ENCODE peak calls at places on chromosomes 2 and 18, in eight cellular contexts. J is aorta; L is tibial artery; A is CD4-positive, CD25-positive, alpha-beta regulatory T cell; X is lower lobe of right lung; F is uterus; S is right cardiac atrium; N is stomach. H is an unnamed sample.

GRCh38 chr18:55575949-55576348 is 12.0 kb downstream of the TCF4 start:
- DNase-seq in J (no peak), L (no peak), A (no peak), X (no peak), F (no peak), S (no peak), N (no peak), H (peak; percentile 12)

GRCh38 chr2:240916571-240917008 is 10.5 kb downstream of the CROCC2 start:
- DNase-seq in J (peak; percentile 91), L (peak; percentile 89), A (no peak), X (peak; percentile 52), F (peak; percentile 71), S (peak; percentile 91), N (no peak), H (no peak)

GRCh38 chr2:38146302-38146916 is 70.5 kb upstream of the CYP1B1 start:
- DNase-seq in J (peak; percentile 79), L (peak; percentile 70), A (no peak), X (peak; percentile 59), F (peak; percentile 59), S (peak; percentile 51), N (no peak), H (peak; percentile 80)

GRCh38 chr2:116988303-116988702 is 826.2 kb upstream of the DDX18 start:
- DNase-seq in J (no peak), L (no peak), A (no peak), X (no peak), F (no peak), S (no peak), N (no peak), H (no peak)

GRCh38 chr2:234128606-234129005 is 78.1 kb downstream of the SPP2 start:
- DNase-seq in J (no peak), L (no peak), A (no peak), X (no peak), F (no peak), S (no peak), N (no peak), H (no peak)

GRCh38 chr2:10265328-10266132 is 37.2 kb upstream of the HPCAL1 start:
- DNase-seq in J (peak; percentile 70), L (peak; percentile 67), A (no peak), X (peak; percentile 41), F (peak; percentile 11), S (no peak), N (peak; percentile 31), H (no peak)

GRCh38 chr2:65349863-65350262 is 82.5 kb downstream of the SPRED2 start:
- DNase-seq in J (peak; percentile 83), L (no peak), A (no peak), X (peak; percentile 52), F (peak; percentile 48), S (peak; percentile 63), N (peak; percentile 69), H (no peak)

GRCh38 chr2:152434395-152435182 is 99.6 kb downstream of the FMNL2 start:
- DNase-seq in J (no peak), L (no peak), A (no peak), X (no peak), F (no peak), S (no peak), N (no peak), H (no peak)

GRCh38 chr2:196131949-196132925 is 39.1 kb downstream of the STK17B start:
- DNase-seq in J (no peak), L (no peak), A (no peak), X (no peak), F (no peak), S (no peak), N (no peak), H (peak; percentile 39)

GRCh38 chr2:95179451-95179850 is 13.8 kb downstream of the ZNF2 start:
- DNase-seq in J (no peak), L (no peak), A (no peak), X (no peak), F (no peak), S (peak; percentile 33), N (peak; percentile 35), H (no peak)

GRCh38 chr2:26731714-26732113 is 32.4 kb upstream of the SLC35F6 start:
- DNase-seq in J (no peak), L (no peak), A (no peak), X (no peak), F (no peak), S (no peak), N (no peak), H (no peak)

GRCh38 chr2:168758970-168759820 is 43.2 kb upstream of the NOSTRIN start:
- DNase-seq in J (no peak), L (no peak), A (no peak), X (no peak), F (no peak), S (no peak), N (no peak), H (peak; percentile 58)

GRCh38 chr2:96485350-96485749 is 19.8 kb downstream of the NEURL3 start:
- DNase-seq in J (no peak), L (no peak), A (no peak), X (no peak), F (no peak), S (no peak), N (no peak), H (no peak)

GRCh38 chr18:74862094-74862493 is 264.4 kb downstream of the ZNF407 start:
- DNase-seq in J (no peak), L (no peak), A (no peak), X (no peak), F (no peak), S (no peak), N (no peak), H (no peak)

GRCh38 chr2:241204490-241204889 is 16.0 kb downstream of the ANO7 start:
- DNase-seq in J (no peak), L (no peak), A (no peak), X (no peak), F (no peak), S (no peak), N (no peak), H (no peak)

GRCh38 chr2:165778653-165779451 is 15.2 kb downstream of the GALNT3 start:
- DNase-seq in J (no peak), L (no peak), A (no peak), X (no peak), F (no peak), S (no peak), N (no peak), H (peak; percentile 44)

GRCh38 chr18:51813740-51814139 is 526.3 kb upstream of the DCC start:
- DNase-seq in J (no peak), L (no peak), A (no peak), X (no peak), F (no peak), S (no peak), N (no peak), H (no peak)

GRCh38 chr18:76490040-76490439 is 5.0 kb downstream of the ZNF516 start:
- DNase-seq in J (no peak), L (no peak), A (no peak), X (no peak), F (no peak), S (no peak), N (no peak), H (no peak)

GRCh38 chr18:76488190-76488589 is 6.9 kb downstream of the ZNF516 start:
- DNase-seq in J (no peak), L (peak; percentile 61), A (no peak), X (no peak), F (peak; percentile 43), S (no peak), N (no peak), H (no peak)

GRCh38 chr18:76487782-76488181 is 7.3 kb downstream of the ZNF516 start:
- DNase-seq in J (no peak), L (peak; percentile 42), A (no peak), X (no peak), F (no peak), S (no peak), N (no peak), H (no peak)

GRCh38 chr18:76490701-76491171 is 4.3 kb downstream of the ZNF516 start:
- DNase-seq in J (peak; percentile 82), L (no peak), A (peak; percentile 28), X (peak; percentile 81), F (peak; percentile 54), S (no peak), N (peak; percentile 76), H (peak; percentile 58)

DNA sequence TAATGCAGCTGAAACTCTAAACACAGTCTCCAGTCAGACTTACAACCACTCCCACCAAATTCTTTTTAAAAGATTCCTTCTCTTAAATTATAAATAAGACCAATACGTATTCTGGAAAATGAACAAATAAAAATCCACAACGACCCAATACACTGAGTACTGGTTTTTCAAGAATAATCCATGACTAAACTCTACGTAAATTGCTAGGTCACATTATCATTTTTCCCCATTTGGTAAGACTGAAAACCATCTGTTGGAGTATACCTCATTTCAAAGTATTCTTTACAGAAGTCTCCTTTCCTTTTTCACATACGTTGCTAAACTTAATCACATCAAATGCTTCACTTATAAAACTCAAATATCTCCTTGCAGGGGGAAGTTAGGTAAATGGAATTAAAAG is 6.0 kb downstream of the ZNF516 start:
- DNase-seq in J (no peak), L (no peak), A (no peak), X (no peak), F (no peak), S (no peak), N (no peak), H (no peak)
- H3K4me3 ChIP-seq in J (no peak overlapping the region), L (no peak overlapping the region), A (no peak overlapping the region), X (no peak overlapping the region), F (peak overlapping the region; percentile 10), S (no peak overlapping the region), N (no peak overlapping the region), H (no peak overlapping the region)

GRCh38 chr2:71456617-71457016 is 3.3 kb downstream of the DYSF start:
- DNase-seq in J (no peak), L (no peak), A (no peak), X (no peak), F (no peak), S (no peak), N (no peak), H (no peak)
- H3K4me3 ChIP-seq in J (no peak overlapping the region), L (no peak overlapping the region), A (no peak overlapping the region), X (no peak overlapping the region), F (no peak overlapping the region), S (no peak overlapping the region), N (no peak overlapping the region), H (no peak overlapping the region)

DNA sequence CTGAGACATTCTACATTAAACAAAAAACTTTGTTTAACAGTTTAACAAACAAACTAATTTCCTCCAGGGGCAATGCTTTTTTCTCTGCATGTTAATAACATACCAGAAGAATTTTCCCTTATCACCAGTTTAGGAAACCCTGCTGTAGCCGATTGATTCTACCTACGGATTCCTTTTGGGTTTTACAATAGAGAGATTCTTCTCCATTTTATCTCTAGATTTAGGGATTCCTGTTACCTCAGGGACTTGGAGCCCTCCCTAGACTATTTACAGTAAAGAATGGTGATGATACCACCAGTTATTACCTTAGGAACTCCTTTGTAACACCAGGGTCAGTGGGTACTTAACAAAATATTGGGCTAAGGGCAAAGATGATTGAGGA is 5.3 kb upstream of the ERICH2 start:
- DNase-seq in J (no peak), L (no peak), A (no peak), X (no peak), F (no peak), S (no peak), N (no peak), H (no peak)
- H3K4me3 ChIP-seq in J (no peak overlapping the region), L (no peak overlapping the region), A (no peak overlapping the region), X (no peak overlapping the region), F (no peak overlapping the region), S (no peak overlapping the region), N (no peak overlapping the region), H (no peak overlapping the region)

GRCh38 chr2:222320441-222321395 is 21.9 kb upstream of the PAX3 start:
- DNase-seq in J (no peak), L (no peak), A (no peak), X (no peak), F (peak; percentile 59), S (no peak), N (no peak), H (no peak)
- H3K4me3 ChIP-seq in J (no peak overlapping the region), L (peak overlapping the region; percentile 33), A (no peak overlapping the region), X (peak overlapping the region; percentile 57), F (peak overlapping the region; percentile 46), S (peak overlapping the region; percentile 68), N (peak overlapping the region; percentile 58), H (peak overlapping the region; percentile 66)

GRCh38 chr2:136255648-136256461 is 137.9 kb upstream of the CXCR4 start:
- DNase-seq in J (no peak), L (no peak), A (no peak), X (no peak), F (no peak), S (no peak), N (no peak), H (peak; percentile 33)
- H3K4me3 ChIP-seq in J (no peak overlapping the region), L (no peak overlapping the region), A (no peak overlapping the region), X (no peak overlapping the region), F (no peak overlapping the region), S (no peak overlapping the region), N (no peak overlapping the region), H (no peak overlapping the region)

H was measured in GM12865.